ENCODE peak calls at places on chromosomes 2 and 18, in nine cellular contexts. K, M, Y, I, N, V, L, F and G are unnamed samples.

GRCh38 chr2:159202568-159203071 is 83.9 kb downstream of the WDSUB1 start:
- DNase-seq in K (no peak), M (no peak), Y (no peak), I (peak; percentile 99), N (peak; percentile 67), V (no peak), L (peak; percentile 99), F (no peak), G (no peak)

GRCh38 chr18:33735428-33735827 is 157.4 kb downstream of the ASXL3 start:
- DNase-seq in K (no peak), M (no peak), Y (no peak), I (no peak), N (no peak), V (no peak), L (no peak), F (no peak), G (no peak)

GRCh38 chr2:102226612-102227351 is 40.0 kb downstream of the IL1RL2 start:
- DNase-seq in K (no peak), M (no peak), Y (no peak), I (no peak), N (no peak), V (no peak), L (peak; percentile 15), F (peak; percentile 38), G (no peak)

GRCh38 chr18:13366977-13367892 is 148.7 kb downstream of the LDLRAD4 start:
- DNase-seq in K (no peak), M (peak; percentile 44), Y (no peak), I (no peak), N (no peak), V (no peak), L (no peak), F (no peak), G (no peak)

GRCh38 chr2:66439291-66440010 is 4.5 kb downstream of the MEIS1 start:
- DNase-seq in K (no peak), M (peak; percentile 43), Y (no peak), I (no peak), N (no peak), V (no peak), L (no peak), F (no peak), G (no peak)

GRCh38 chr2:36511858-36512630 is 85.9 kb downstream of the FEZ2 start:
- DNase-seq in K (no peak), M (no peak), Y (no peak), I (no peak), N (no peak), V (no peak), L (peak; percentile 63), F (no peak), G (no peak)

GRCh38 chr2:192123847-192124246 is 70.9 kb downstream of the TMEFF2 start:
- DNase-seq in K (no peak), M (no peak), Y (no peak), I (no peak), N (peak; percentile 57), V (no peak), L (no peak), F (no peak), G (no peak)

GRCh38 chr18:58417752-58418151 is 211.1 kb downstream of the ALPK2 start:
- DNase-seq in K (no peak), M (no peak), Y (no peak), I (no peak), N (no peak), V (no peak), L (no peak), F (no peak), G (no peak)

GRCh38 chr2:28915939-28916338 is 21.5 kb downstream of the WDR43 start:
- DNase-seq in K (no peak), M (no peak), Y (no peak), I (no peak), N (no peak), V (no peak), L (no peak), F (no peak), G (no peak)

GRCh38 chr18:50861617-50862016 is 17.3 kb upstream of the ME2 start:
- DNase-seq in K (no peak), M (no peak), Y (no peak), I (no peak), N (no peak), V (no peak), L (no peak), F (no peak), G (no peak)

GRCh38 chr2:47518497-47519146 is 115.7 kb downstream of the MSH2 start:
- DNase-seq in K (no peak), M (no peak), Y (no peak), I (no peak), N (no peak), V (no peak), L (no peak), F (no peak), G (no peak)

GRCh38 chr18:35024965-35025364 is 16.2 kb upstream of the MAPRE2 start:
- DNase-seq in K (no peak), M (no peak), Y (no peak), I (peak; percentile 64), N (peak; percentile 82), V (no peak), L (peak; percentile 60), F (no peak), G (no peak)